ENCODE peak calls at places on chromosomes 12 and 14, in nine cellular contexts. S is ascending aorta; A is PC-9; F is stimulated activated CD8-positive, alpha-beta memory T cell treated with anti-CD3 and anti-CD28 coated beads, Interleukin-7, amount 100 ng/mL, for 4 hours; V is T-helper 1 cell; Y is stimulated activated CD4-positive, alpha-beta T cell treated with anti-CD3 and anti-CD28 coated beads, TNF-alpha, amount 100 ng/mL, for 4 hours; P is GM23248; B is mucosa of descending colon; L is RWPE1. I is an unnamed sample.

GRCh38 chr12:56522486-56523193 is 1.0 kb downstream of the RBMS2 start:
- DNase-seq in V (no peak), B (no peak), L (no peak), P (peak), A (peak), F (no peak), Y (no peak), S (no peak), I (no peak)

GRCh38 chr12:64625243-64626077 is 15.2 kb downstream of the RASSF3 start:
- DNase-seq in F (no peak), V (no peak), S (peak), Y (no peak), A (peak), P (peak), B (peak), L (peak), I (no peak)

GRCh38 chr14:95313707-95314106 is 6.0 kb downstream of the CLMN start:
- DNase-seq in L (peak), Y (no peak), S (peak), V (no peak), F (no peak), B (peak), A (peak), P (peak), I (no peak)

GRCh38 chr12:6635375-6635855 is 344 bp downstream of the LPAR5 start:
- DNase-seq in B (peak), A (no peak), P (peak), V (no peak), F (peak), S (no peak), Y (peak), L (no peak), I (no peak)

GRCh38 chr14:103847954-103848719 is 762 bp upstream of the PPP1R13B start:
- DNase-seq in F (no peak), V (no peak), P (peak), Y (no peak), A (no peak), B (no peak), S (peak), L (no peak), I (peak)

GRCh38 chr14:79971330-79971729 is 240.0 kb downstream of the DIO2 start:
- DNase-seq in L (no peak), S (no peak), P (peak), A (no peak), V (no peak), Y (no peak), B (no peak), F (no peak), I (no peak)

GRCh38 chr12:42933461-42934081 is 344.0 kb upstream of the PRICKLE1 start:
- DNase-seq in F (no peak), V (no peak), A (no peak), L (no peak), P (no peak), Y (no peak), B (no peak), S (no peak), I (no peak)

GRCh38 chr12:48954781-48955501 is 2.3 kb downstream of the ARF3 start:
- DNase-seq in Y (no peak), L (no peak), F (no peak), S (no peak), B (no peak), P (no peak), A (no peak), V (no peak), I (no peak)

GRCh38 chr14:29554335-29554734 is 373.3 kb downstream of the PRKD1 start:
- DNase-seq in B (no peak), L (no peak), V (no peak), F (no peak), S (no peak), P (no peak), A (no peak), Y (no peak), I (no peak)

GRCh38 chr12:51926718-51927117 is 19.4 kb downstream of the ACVRL1 start:
- DNase-seq in Y (no peak), P (peak), F (peak), S (peak), A (no peak), L (peak), V (no peak), B (peak), I (peak)

GRCh38 chr14:104353221-104353920 is 215.0 kb downstream of the KIF26A start:
- DNase-seq in B (no peak), P (no peak), L (no peak), Y (no peak), A (no peak), S (peak), F (no peak), V (no peak), I (no peak)

GRCh38 chr12:101777978-101778377 is 38.7 kb upstream of the SYCP3 start:
- DNase-seq in F (no peak), A (no peak), P (no peak), L (no peak), B (no peak), S (no peak), Y (no peak), V (no peak), I (no peak)

GRCh38 chr12:57613427-57614109 is 2.3 kb downstream of the ARHGEF25 start:
- DNase-seq in B (no peak), S (no peak), A (no peak), V (no peak), L (no peak), Y (no peak), P (no peak), F (no peak), I (no peak)

GRCh38 chr12:113184900-113185179 is 438 bp downstream of the DDX54 start:
- DNase-seq in A (peak), F (peak), L (peak), S (peak), B (peak), V (peak), P (peak), Y (peak), I (peak)

GRCh38 chr12:120994059-120994458 is 15.7 kb downstream of the HNF1A start:
- DNase-seq in F (no peak), A (no peak), P (no peak), V (no peak), S (no peak), L (no peak), Y (no peak), B (no peak), I (no peak)

GRCh38 chr14:105577339-105577861 is 51.0 kb downstream of the TMEM121 start:
- DNase-seq in P (no peak), B (no peak), Y (no peak), F (no peak), V (no peak), A (no peak), L (no peak), S (peak), I (no peak)

GRCh38 chr12:66813137-66813867 is 134.4 kb upstream of the GRIP1 start:
- DNase-seq in Y (no peak), F (no peak), S (no peak), P (no peak), B (no peak), A (no peak), V (no peak), L (peak), I (no peak)

GRCh38 chr12:18888062-18888461 is 150.1 kb downstream of the CAPZA3 start:
- DNase-seq in A (no peak), S (no peak), F (no peak), P (peak), B (no peak), Y (no peak), L (no peak), V (no peak), I (no peak)

GRCh38 chr14:71060795-71061455 is 153.7 kb downstream of the PCNX1 start:
- DNase-seq in P (peak), V (no peak), Y (no peak), S (no peak), L (no peak), A (no peak), B (no peak), F (no peak), I (no peak)

GRCh38 chr14:91872011-91872476 is 4.7 kb upstream of the TC2N start:
- DNase-seq in L (no peak), Y (peak), A (peak), P (peak), V (no peak), S (no peak), B (peak), F (no peak), I (no peak)

GRCh38 chr14:54788701-54789100 is 113.9 kb downstream of the GCH1 start:
- DNase-seq in F (no peak), B (no peak), Y (no peak), P (no peak), A (no peak), S (peak), L (no peak), V (no peak), I (no peak)

I was measured in WERI-Rb-1.